ENCODE peak calls at places on chromosomes 16 and 17, in four cellular contexts. Y is nucleus accumbens; M is CD4-positive, alpha-beta memory T cell; R is stimulated activated CD8-positive, alpha-beta memory T cell treated with anti-CD3 and anti-CD28 coated beads, Interleukin-15, amount 100 ng/mL, for 24 hours. I is an unnamed sample.

GRCh38 chr16:66474750-66475199 is 47.7 kb downstream of the BEAN1 start:
- DNase-seq in M (peak), R (no peak), Y (no peak), I (no peak)

GRCh38 chr16:78436023-78436422 is 336.6 kb downstream of the WWOX start:
- DNase-seq in Y (no peak), M (no peak), R (no peak), I (no peak)

GRCh38 chr16:89434490-89434889 is 55.9 kb downstream of the ANKRD11 start:
- DNase-seq in R (no peak), M (no peak), Y (no peak), I (no peak)

GRCh38 chr17:82957961-82958491 is 118.2 kb upstream of the ZNF750 start:
- DNase-seq in R (no peak), Y (no peak), M (no peak), I (no peak)

GRCh38 chr16:88366704-88367047 is 16.1 kb upstream of the ZNF469 start:
- DNase-seq in M (no peak), Y (no peak), R (no peak), I (no peak)

GRCh38 chr17:65677932-65678331 is 116.5 kb upstream of the AXIN2 start:
- DNase-seq in R (no peak), M (no peak), Y (no peak), I (no peak)

GRCh38 chr16:23146877-23147601 is 2.2 kb downstream of the USP31 start:
- DNase-seq in R (no peak), M (no peak), Y (no peak), I (no peak)

GRCh38 chr17:59342681-59343127 is 11.2 kb downstream of the YPEL2 start:
- DNase-seq in M (no peak), R (no peak), Y (no peak), I (no peak)

GRCh38 chr16:78648517-78648916 is 549.1 kb downstream of the WWOX start:
- DNase-seq in Y (no peak), R (no peak), M (no peak), I (peak)

GRCh38 chr17:44745301-44745700 is 13.5 kb upstream of the ADAM11 start:
- DNase-seq in Y (no peak), M (no peak), R (no peak), I (no peak)

GRCh38 chr16:23949630-23950290 is 114.0 kb downstream of the PRKCB start:
- DNase-seq in Y (no peak), R (peak), M (peak), I (no peak)

GRCh38 chr17:15185625-15185991 is 79.5 kb downstream of the PMP22 start:
- DNase-seq in M (no peak), R (no peak), Y (no peak), I (no peak)

GRCh38 chr17:7147772-7148171 is 31.4 kb downstream of the ASGR1 start:
- DNase-seq in R (no peak), M (no peak), Y (no peak), I (no peak)

GRCh38 chr17:82740906-82741759 is 5.7 kb downstream of the FN3K start:
- DNase-seq in Y (no peak), M (no peak), R (no peak), I (no peak)

GRCh38 chr16:11253009-11253994 is 2.7 kb downstream of the SOCS1 start:
- DNase-seq in R (no peak), Y (no peak), M (no peak), I (no peak)

GRCh38 chr17:38970128-38970527 is 2.9 kb upstream of the FBXO47 start:
- DNase-seq in R (no peak), Y (no peak), M (no peak), I (no peak)

GRCh38 chr17:48568499-48569259 is 9.5 kb downstream of the HOXB4 start:
- DNase-seq in R (no peak), Y (no peak), M (no peak), I (no peak)

GRCh38 chr16:23408242-23409201 is 44.5 kb downstream of the COG7 start:
- DNase-seq in R (no peak), Y (no peak), M (no peak), I (no peak)

GRCh38 chr16:17224859-17225258 is 245.9 kb downstream of the XYLT1 start:
- DNase-seq in R (no peak), Y (no peak), M (no peak), I (no peak)

GRCh38 chr17:17751489-17751995 is 70.3 kb downstream of the RAI1 start:
- DNase-seq in M (no peak), R (no peak), Y (no peak), I (no peak)

GRCh38 chr17:64200080-64201042 is 62.7 kb downstream of the TEX2 start:
- DNase-seq in M (no peak), Y (no peak), R (no peak), I (no peak)

GRCh38 chr17:49146620-49147306 is 14.2 kb downstream of the B4GALNT2 start:
- DNase-seq in Y (no peak), R (no peak), M (no peak), I (no peak)

GRCh38 chr17:79500738-79501533 is 109.9 kb downstream of the RBFOX3 start:
- DNase-seq in Y (no peak), M (no peak), R (no peak), I (peak)

GRCh38 chr17:75295220-75296158 is 6.3 kb upstream of the SLC25A19 start:
- DNase-seq in R (no peak), M (no peak), Y (no peak), I (no peak)

GRCh38 chr16:66619036-66619435 is 14.5 kb downstream of the CMTM3 start:
- DNase-seq in R (no peak), M (no peak), Y (no peak), I (no peak)

GRCh38 chr16:87550510-87550961 is 51.8 kb upstream of the JPH3 start:
- DNase-seq in M (peak), Y (no peak), R (peak), I (no peak)

GRCh38 chr17:17758443-17758842 is 77.2 kb downstream of the RAI1 start:
- DNase-seq in R (no peak), M (no peak), Y (no peak), I (no peak)

GRCh38 chr16:88883117-88883895 is 16.8 kb upstream of the PABPN1L start:
- DNase-seq in Y (no peak), R (no peak), M (no peak), I (no peak)

GRCh38 chr16:31435341-31436220 is 7.0 kb downstream of the ZNF843 start:
- DNase-seq in M (no peak), R (no peak), Y (no peak), I (no peak)

GRCh38 chr16:56311208-56312027 is 113.9 kb downstream of the AMFR start:
- DNase-seq in R (no peak), M (no peak), Y (no peak), I (no peak)

GRCh38 chr16:11094838-11095565 is 150.6 kb downstream of the CLEC16A start:
- DNase-seq in Y (no peak), M (peak), R (no peak), I (peak)